ENCODE peak calls at places on chromosomes 3 and 15, in eight cellular contexts. One of them, this sample, is unnamed.

GRCh38 chr3:56787784-56788256 is 13.9 kb downstream of the ARHGEF3 start:
- DNase-seq in activated T-cell treated with anti-CD3 and anti-CD28 coated beads, Interleukin-2, amount 50 U/mL, for 4 hours: no peak
- DNase-seq in cardiac fibroblast: no peak
- DNase-seq in stimulated activated naive CD4-positive, alpha-beta T cell treated with Interleukin-2 at 50 U/mL for 16 hours: peak
- DNase-seq in heart right ventricle: no peak
- DNase-seq in G401: no peak
- DNase-seq in AG08396: no peak
- DNase-seq in fibroblast of lung: no peak
- DNase-seq in this sample: no peak

GRCh38 chr15:36994809-36995208 is 105.5 kb downstream of the MEIS2 start:
- DNase-seq in activated T-cell treated with anti-CD3 and anti-CD28 coated beads, Interleukin-2, amount 50 U/mL, for 4 hours: no peak
- DNase-seq in cardiac fibroblast: no peak
- DNase-seq in stimulated activated naive CD4-positive, alpha-beta T cell treated with Interleukin-2 at 50 U/mL for 16 hours: no peak
- DNase-seq in heart right ventricle: no peak
- DNase-seq in G401: no peak
- DNase-seq in AG08396: no peak
- DNase-seq in fibroblast of lung: no peak
- DNase-seq in this sample: no peak

GRCh38 chr3:53822331-53822741 is 23.9 kb downstream of the CHDH start:
- DNase-seq in activated T-cell treated with anti-CD3 and anti-CD28 coated beads, Interleukin-2, amount 50 U/mL, for 4 hours: no peak
- DNase-seq in cardiac fibroblast: no peak
- DNase-seq in stimulated activated naive CD4-positive, alpha-beta T cell treated with Interleukin-2 at 50 U/mL for 16 hours: no peak
- DNase-seq in heart right ventricle: no peak
- DNase-seq in G401: no peak
- DNase-seq in AG08396: no peak
- DNase-seq in fibroblast of lung: no peak
- DNase-seq in this sample: no peak

GRCh38 chr3:194399874-194400411 is 877 bp upstream of the GP5 start:
- DNase-seq in activated T-cell treated with anti-CD3 and anti-CD28 coated beads, Interleukin-2, amount 50 U/mL, for 4 hours: no peak
- DNase-seq in cardiac fibroblast: no peak
- DNase-seq in stimulated activated naive CD4-positive, alpha-beta T cell treated with Interleukin-2 at 50 U/mL for 16 hours: no peak
- DNase-seq in heart right ventricle: no peak
- DNase-seq in G401: no peak
- DNase-seq in AG08396: no peak
- DNase-seq in fibroblast of lung: no peak
- DNase-seq in this sample: no peak

GRCh38 chr3:127061641-127062040 is 78.7 kb downstream of the PLXNA1 start:
- DNase-seq in activated T-cell treated with anti-CD3 and anti-CD28 coated beads, Interleukin-2, amount 50 U/mL, for 4 hours: no peak
- DNase-seq in cardiac fibroblast: no peak
- DNase-seq in stimulated activated naive CD4-positive, alpha-beta T cell treated with Interleukin-2 at 50 U/mL for 16 hours: no peak
- DNase-seq in heart right ventricle: no peak
- DNase-seq in G401: no peak
- DNase-seq in AG08396: no peak
- DNase-seq in fibroblast of lung: no peak
- DNase-seq in this sample: no peak

GRCh38 chr3:63328386-63328785 is 50.3 kb downstream of the SYNPR start:
- DNase-seq in activated T-cell treated with anti-CD3 and anti-CD28 coated beads, Interleukin-2, amount 50 U/mL, for 4 hours: no peak
- DNase-seq in cardiac fibroblast: peak
- DNase-seq in stimulated activated naive CD4-positive, alpha-beta T cell treated with Interleukin-2 at 50 U/mL for 16 hours: no peak
- DNase-seq in heart right ventricle: peak
- DNase-seq in G401: no peak
- DNase-seq in AG08396: no peak
- DNase-seq in fibroblast of lung: peak
- DNase-seq in this sample: peak

GRCh38 chr3:101279162-101279561 is 41.2 kb downstream of the IMPG2 start:
- DNase-seq in activated T-cell treated with anti-CD3 and anti-CD28 coated beads, Interleukin-2, amount 50 U/mL, for 4 hours: no peak
- DNase-seq in cardiac fibroblast: peak
- DNase-seq in stimulated activated naive CD4-positive, alpha-beta T cell treated with Interleukin-2 at 50 U/mL for 16 hours: no peak
- DNase-seq in heart right ventricle: no peak
- DNase-seq in G401: no peak
- DNase-seq in AG08396: peak
- DNase-seq in fibroblast of lung: no peak
- DNase-seq in this sample: no peak

GRCh38 chr3:42497009-42497731 is 5.3 kb upstream of the VIPR1 start:
- DNase-seq in activated T-cell treated with anti-CD3 and anti-CD28 coated beads, Interleukin-2, amount 50 U/mL, for 4 hours: no peak
- DNase-seq in cardiac fibroblast: peak
- DNase-seq in stimulated activated naive CD4-positive, alpha-beta T cell treated with Interleukin-2 at 50 U/mL for 16 hours: no peak
- DNase-seq in heart right ventricle: no peak
- DNase-seq in G401: no peak
- DNase-seq in AG08396: no peak
- DNase-seq in fibroblast of lung: no peak
- DNase-seq in this sample: peak

GRCh38 chr15:74179983-74180688 is 6.6 kb downstream of the ISLR start:
- DNase-seq in activated T-cell treated with anti-CD3 and anti-CD28 coated beads, Interleukin-2, amount 50 U/mL, for 4 hours: no peak
- DNase-seq in cardiac fibroblast: peak
- DNase-seq in stimulated activated naive CD4-positive, alpha-beta T cell treated with Interleukin-2 at 50 U/mL for 16 hours: no peak
- DNase-seq in heart right ventricle: peak
- DNase-seq in G401: no peak
- DNase-seq in AG08396: no peak
- DNase-seq in fibroblast of lung: no peak
- DNase-seq in this sample: peak

GRCh38 chr3:151483961-151484360 is 23.1 kb upstream of the IGSF10 start:
- DNase-seq in activated T-cell treated with anti-CD3 and anti-CD28 coated beads, Interleukin-2, amount 50 U/mL, for 4 hours: no peak
- DNase-seq in cardiac fibroblast: no peak
- DNase-seq in stimulated activated naive CD4-positive, alpha-beta T cell treated with Interleukin-2 at 50 U/mL for 16 hours: no peak
- DNase-seq in heart right ventricle: no peak
- DNase-seq in G401: no peak
- DNase-seq in AG08396: no peak
- DNase-seq in fibroblast of lung: no peak
- DNase-seq in this sample: no peak

GRCh38 chr15:33179874-33180273 is 14.6 kb downstream of the FMN1 start:
- DNase-seq in activated T-cell treated with anti-CD3 and anti-CD28 coated beads, Interleukin-2, amount 50 U/mL, for 4 hours: no peak
- DNase-seq in cardiac fibroblast: no peak
- DNase-seq in stimulated activated naive CD4-positive, alpha-beta T cell treated with Interleukin-2 at 50 U/mL for 16 hours: no peak
- DNase-seq in heart right ventricle: no peak
- DNase-seq in G401: no peak
- DNase-seq in AG08396: no peak
- DNase-seq in fibroblast of lung: no peak
- DNase-seq in this sample: no peak

GRCh38 chr15:32098033-32098432 is 67.7 kb downstream of the CHRNA7 start:
- DNase-seq in activated T-cell treated with anti-CD3 and anti-CD28 coated beads, Interleukin-2, amount 50 U/mL, for 4 hours: no peak
- DNase-seq in cardiac fibroblast: no peak
- DNase-seq in stimulated activated naive CD4-positive, alpha-beta T cell treated with Interleukin-2 at 50 U/mL for 16 hours: no peak
- DNase-seq in heart right ventricle: no peak
- DNase-seq in G401: no peak
- DNase-seq in AG08396: no peak
- DNase-seq in fibroblast of lung: no peak
- DNase-seq in this sample: no peak

This sample was measured in fibroblast of pulmonary artery.